ENCODE peak calls at places on chromosomes 6 and 20, in eight cellular contexts. One of them, this sample, is unnamed.
A peak's percentile ranks its signal among the peaks of the same experiment; 100 is the strongest.

GRCh38 chr20:46648903-46649649 is 2.2 kb downstream of the SLC13A3 start:
- DNase-seq in vagina: peak; percentile 43
- DNase-seq in adrenal gland: no peak
- DNase-seq in brain microvascular endothelial cell: no peak
- DNase-seq in tibial nerve: no peak
- DNase-seq in H9: no peak
- DNase-seq in prostate gland: no peak
- DNase-seq in heart left ventricle: no peak
- DNase-seq in this sample: no peak

GRCh38 chr6:101351173-101351572 is 42.3 kb upstream of the GRIK2 start:
- DNase-seq in vagina: no peak
- DNase-seq in adrenal gland: no peak
- DNase-seq in brain microvascular endothelial cell: no peak
- DNase-seq in tibial nerve: no peak
- DNase-seq in H9: no peak
- DNase-seq in prostate gland: no peak
- DNase-seq in heart left ventricle: no peak
- DNase-seq in this sample: no peak

GRCh38 chr20:56368351-56369134 is 9.8 kb downstream of the FAM210B start:
- DNase-seq in vagina: no peak
- DNase-seq in adrenal gland: no peak
- DNase-seq in brain microvascular endothelial cell: no peak
- DNase-seq in tibial nerve: no peak
- DNase-seq in H9: no peak
- DNase-seq in prostate gland: no peak
- DNase-seq in heart left ventricle: no peak
- DNase-seq in this sample: no peak

GRCh38 chr20:41050361-41051019 is 21.9 kb downstream of the TOP1 start:
- DNase-seq in vagina: no peak
- DNase-seq in adrenal gland: no peak
- DNase-seq in brain microvascular endothelial cell: no peak
- DNase-seq in tibial nerve: no peak
- DNase-seq in H9: no peak
- DNase-seq in prostate gland: no peak
- DNase-seq in heart left ventricle: no peak
- DNase-seq in this sample: no peak

GRCh38 chr6:24859608-24860007 is 60.9 kb upstream of the ARMH2 start:
- DNase-seq in vagina: no peak
- DNase-seq in adrenal gland: no peak
- DNase-seq in brain microvascular endothelial cell: no peak
- DNase-seq in tibial nerve: no peak
- DNase-seq in H9: no peak
- DNase-seq in prostate gland: no peak
- DNase-seq in heart left ventricle: no peak
- DNase-seq in this sample: no peak

GRCh38 chr6:157221049-157221816 is 102.1 kb downstream of the TMEM242 start:
- DNase-seq in vagina: peak; percentile 96
- DNase-seq in adrenal gland: peak; percentile 87
- DNase-seq in brain microvascular endothelial cell: peak; percentile 71
- DNase-seq in tibial nerve: no peak
- DNase-seq in H9: peak; percentile 80
- DNase-seq in prostate gland: peak; percentile 92
- DNase-seq in heart left ventricle: peak; percentile 86
- DNase-seq in this sample: peak; percentile 95

GRCh38 chr6:25311251-25311910 is 32.2 kb downstream of the CARMIL1 start:
- DNase-seq in vagina: no peak
- DNase-seq in adrenal gland: no peak
- DNase-seq in brain microvascular endothelial cell: peak; percentile 30
- DNase-seq in tibial nerve: no peak
- DNase-seq in H9: no peak
- DNase-seq in prostate gland: no peak
- DNase-seq in heart left ventricle: no peak
- DNase-seq in this sample: no peak

GRCh38 chr20:25317351-25318075 is 69.6 kb downstream of the PYGB start:
- DNase-seq in vagina: no peak
- DNase-seq in adrenal gland: peak; percentile 21
- DNase-seq in brain microvascular endothelial cell: no peak
- DNase-seq in tibial nerve: no peak
- DNase-seq in H9: no peak
- DNase-seq in prostate gland: no peak
- DNase-seq in heart left ventricle: no peak
- DNase-seq in this sample: no peak

GRCh38 chr6:9523462-9523861 is 891.4 kb downstream of the TFAP2A start:
- DNase-seq in vagina: no peak
- DNase-seq in adrenal gland: no peak
- DNase-seq in brain microvascular endothelial cell: peak; percentile 92
- DNase-seq in tibial nerve: no peak
- DNase-seq in H9: no peak
- DNase-seq in prostate gland: no peak
- DNase-seq in heart left ventricle: no peak
- DNase-seq in this sample: no peak

GRCh38 chr6:127436578-127437110 is 22.5 kb downstream of the KIAA0408 start:
- DNase-seq in vagina: no peak
- DNase-seq in adrenal gland: no peak
- DNase-seq in brain microvascular endothelial cell: no peak
- DNase-seq in tibial nerve: no peak
- DNase-seq in H9: no peak
- DNase-seq in prostate gland: no peak
- DNase-seq in heart left ventricle: no peak
- DNase-seq in this sample: no peak

GRCh38 chr6:18359237-18359885 is 27.8 kb upstream of the RNF144B start:
- DNase-seq in vagina: no peak
- DNase-seq in adrenal gland: no peak
- DNase-seq in brain microvascular endothelial cell: no peak
- DNase-seq in tibial nerve: no peak
- DNase-seq in H9: no peak
- DNase-seq in prostate gland: no peak
- DNase-seq in heart left ventricle: no peak
- DNase-seq in this sample: no peak

GRCh38 chr6:56144538-56145324 is 102.6 kb downstream of the COL21A1 start:
- DNase-seq in vagina: no peak
- DNase-seq in adrenal gland: no peak
- DNase-seq in brain microvascular endothelial cell: peak; percentile 53
- DNase-seq in tibial nerve: no peak
- DNase-seq in H9: no peak
- DNase-seq in prostate gland: no peak
- DNase-seq in heart left ventricle: no peak
- DNase-seq in this sample: no peak

GRCh38 chr6:43900560-43901329 is 130.7 kb downstream of the VEGFA start:
- DNase-seq in vagina: no peak
- DNase-seq in adrenal gland: no peak
- DNase-seq in brain microvascular endothelial cell: no peak
- DNase-seq in tibial nerve: no peak
- DNase-seq in H9: no peak
- DNase-seq in prostate gland: peak; percentile 9
- DNase-seq in heart left ventricle: no peak
- DNase-seq in this sample: no peak

GRCh38 chr20:39773380-39774000 is 811.3 kb downstream of the DHX35 start:
- DNase-seq in vagina: no peak
- DNase-seq in adrenal gland: no peak
- DNase-seq in brain microvascular endothelial cell: no peak
- DNase-seq in tibial nerve: no peak
- DNase-seq in H9: no peak
- DNase-seq in prostate gland: no peak
- DNase-seq in heart left ventricle: no peak
- DNase-seq in this sample: no peak

GRCh38 chr6:12356431-12356830 is 66.3 kb downstream of the EDN1 start:
- DNase-seq in vagina: no peak
- DNase-seq in adrenal gland: no peak
- DNase-seq in brain microvascular endothelial cell: no peak
- DNase-seq in tibial nerve: no peak
- DNase-seq in H9: no peak
- DNase-seq in prostate gland: no peak
- DNase-seq in heart left ventricle: no peak
- DNase-seq in this sample: no peak

GRCh38 chr6:29845405-29846006 is 17.9 kb downstream of the HLA-G start:
- DNase-seq in vagina: no peak
- DNase-seq in adrenal gland: no peak
- DNase-seq in brain microvascular endothelial cell: no peak
- DNase-seq in tibial nerve: no peak
- DNase-seq in H9: no peak
- DNase-seq in prostate gland: no peak
- DNase-seq in heart left ventricle: no peak
- DNase-seq in this sample: no peak

GRCh38 chr6:83199865-83200230 is 6.7 kb downstream of the RWDD2A start:
- DNase-seq in vagina: no peak
- DNase-seq in adrenal gland: peak; percentile 52
- DNase-seq in brain microvascular endothelial cell: peak; percentile 80
- DNase-seq in tibial nerve: no peak
- DNase-seq in H9: no peak
- DNase-seq in prostate gland: no peak
- DNase-seq in heart left ventricle: no peak
- DNase-seq in this sample: no peak

GRCh38 chr6:20827798-20828197 is 293.5 kb downstream of the CDKAL1 start:
- DNase-seq in vagina: no peak
- DNase-seq in adrenal gland: no peak
- DNase-seq in brain microvascular endothelial cell: no peak
- DNase-seq in tibial nerve: no peak
- DNase-seq in H9: no peak
- DNase-seq in prostate gland: no peak
- DNase-seq in heart left ventricle: no peak
- DNase-seq in this sample: no peak

GRCh38 chr6:11007715-11008608 is 36.1 kb downstream of the ELOVL2 start:
- DNase-seq in vagina: no peak
- DNase-seq in adrenal gland: no peak
- DNase-seq in brain microvascular endothelial cell: peak; percentile 48
- DNase-seq in tibial nerve: no peak
- DNase-seq in H9: no peak
- DNase-seq in prostate gland: no peak
- DNase-seq in heart left ventricle: no peak
- DNase-seq in this sample: no peak

GRCh38 chr20:47066484-47067270 is 172.0 kb downstream of the EYA2 start:
- DNase-seq in vagina: peak; percentile 70
- DNase-seq in adrenal gland: peak; percentile 21
- DNase-seq in brain microvascular endothelial cell: peak; percentile 14
- DNase-seq in tibial nerve: no peak
- DNase-seq in H9: no peak
- DNase-seq in prostate gland: no peak
- DNase-seq in heart left ventricle: no peak
- DNase-seq in this sample: no peak

GRCh38 chr20:36941403-36941835 is 10.1 kb downstream of the SAMHD1 start:
- DNase-seq in vagina: no peak
- DNase-seq in adrenal gland: peak; percentile 32
- DNase-seq in brain microvascular endothelial cell: no peak
- DNase-seq in tibial nerve: no peak
- DNase-seq in H9: no peak
- DNase-seq in prostate gland: no peak
- DNase-seq in heart left ventricle: peak; percentile 41
- DNase-seq in this sample: no peak

GRCh38 chr6:82178084-82178758 is 69.3 kb downstream of the IBTK start:
- DNase-seq in vagina: no peak
- DNase-seq in adrenal gland: no peak
- DNase-seq in brain microvascular endothelial cell: no peak
- DNase-seq in tibial nerve: no peak
- DNase-seq in H9: no peak
- DNase-seq in prostate gland: no peak
- DNase-seq in heart left ventricle: no peak
- DNase-seq in this sample: no peak

DNA sequence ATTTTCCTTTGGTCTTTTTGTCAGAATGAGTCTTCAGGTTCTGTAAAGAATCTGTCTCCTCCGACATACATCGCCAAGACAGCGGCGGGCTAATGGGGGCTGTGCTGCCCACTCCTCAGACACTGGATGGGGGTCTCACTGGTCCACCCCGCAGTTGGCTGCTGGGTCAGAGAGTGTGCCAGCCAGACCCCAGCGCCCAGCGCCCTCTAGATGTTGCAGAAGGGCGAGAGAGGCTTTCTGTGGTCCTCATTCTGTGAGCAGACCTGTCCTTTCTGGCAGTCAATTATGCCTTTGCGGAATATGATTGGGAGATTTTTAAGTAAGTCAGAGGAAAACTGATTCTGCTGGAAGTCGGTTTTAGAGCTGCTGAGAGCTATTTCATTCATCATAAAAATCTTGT is 7.8 kb upstream of the CCR6 start:
- DNase-seq in vagina: no peak
- DNase-seq in adrenal gland: no peak
- DNase-seq in brain microvascular endothelial cell: no peak
- DNase-seq in tibial nerve: no peak
- DNase-seq in H9: no peak
- DNase-seq in prostate gland: no peak
- DNase-seq in heart left ventricle: no peak
- DNase-seq in this sample: no peak
- TF ChIP-seq CTCF in vagina: no peak
- TF ChIP-seq CTCF in adrenal gland: no peak
- TF ChIP-seq CTCF in brain microvascular endothelial cell: no peak
- TF ChIP-seq CTCF in tibial nerve: no peak
- TF ChIP-seq CTCF in H9: peak; percentile 52
- TF ChIP-seq CTCF in prostate gland: no peak
- TF ChIP-seq CTCF in heart left ventricle: no peak
- TF ChIP-seq CTCF in this sample: no peak

DNA sequence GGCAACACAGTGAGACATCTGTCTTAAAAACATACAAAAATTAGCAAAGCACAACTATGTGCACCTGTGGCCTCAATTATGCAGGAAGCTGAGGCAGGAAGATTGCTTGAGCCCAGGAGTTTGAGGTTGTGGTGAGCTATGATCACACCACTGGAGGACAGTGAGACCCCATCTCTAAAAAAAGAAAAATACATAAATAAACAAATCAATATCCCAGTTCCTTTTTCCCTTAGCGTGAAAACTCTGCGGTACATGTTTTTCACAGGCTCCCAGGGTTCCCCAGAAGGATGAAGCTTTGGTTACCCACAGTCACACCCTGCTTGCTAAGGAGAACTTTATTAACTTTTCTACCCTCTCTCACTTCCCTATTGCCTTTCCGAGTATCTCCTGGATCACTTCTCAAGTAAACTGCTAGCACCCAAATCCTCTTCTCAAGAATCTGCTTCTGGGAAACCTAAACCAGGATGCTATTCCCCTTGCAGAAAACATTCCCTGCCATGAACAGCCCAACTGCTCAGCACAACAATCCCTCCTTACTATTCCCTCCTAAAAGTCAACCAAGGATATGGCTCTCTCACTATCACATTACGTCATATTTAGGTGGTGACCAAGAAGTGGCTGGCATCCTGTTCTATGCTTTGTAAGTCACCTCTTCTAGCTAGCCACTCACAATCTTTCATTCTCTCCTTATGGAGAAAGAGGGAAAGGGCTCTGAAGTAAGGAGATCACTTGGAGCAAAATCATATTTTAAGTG is 122.4 kb downstream of the IPCEF1 start:
- DNase-seq in vagina: no peak
- DNase-seq in adrenal gland: no peak
- DNase-seq in brain microvascular endothelial cell: no peak
- DNase-seq in tibial nerve: no peak
- DNase-seq in H9: no peak
- DNase-seq in prostate gland: no peak
- DNase-seq in heart left ventricle: no peak
- DNase-seq in this sample: no peak
- H3K27ac ChIP-seq in vagina: no peak overlapping the region
- H3K27ac ChIP-seq in adrenal gland: no peak overlapping the region
- H3K27ac ChIP-seq in brain microvascular endothelial cell: no peak overlapping the region
- H3K27ac ChIP-seq in tibial nerve: no peak overlapping the region
- H3K27ac ChIP-seq in H9: no peak overlapping the region
- H3K27ac ChIP-seq in prostate gland: no peak overlapping the region
- H3K27ac ChIP-seq in heart left ventricle: no peak overlapping the region
- H3K27ac ChIP-seq in this sample: no peak overlapping the region

GRCh38 chr20:62477669-62478450 is 2.1 kb upstream of the GATA5 start:
- DNase-seq in vagina: no peak
- DNase-seq in adrenal gland: no peak
- DNase-seq in brain microvascular endothelial cell: no peak
- DNase-seq in tibial nerve: no peak
- DNase-seq in H9: no peak
- DNase-seq in prostate gland: no peak
- DNase-seq in heart left ventricle: no peak
- DNase-seq in this sample: no peak
- TF ChIP-seq CTCF in vagina: no peak
- TF ChIP-seq CTCF in adrenal gland: no peak
- TF ChIP-seq CTCF in brain microvascular endothelial cell: no peak
- TF ChIP-seq CTCF in tibial nerve: no peak
- TF ChIP-seq CTCF in H9: peak; percentile 43
- TF ChIP-seq CTCF in prostate gland: no peak
- TF ChIP-seq CTCF in heart left ventricle: no peak
- TF ChIP-seq CTCF in this sample: no peak

GRCh38 chr6:16482702-16483314 is 244.4 kb downstream of the GMPR start:
- DNase-seq in vagina: no peak
- DNase-seq in adrenal gland: no peak
- DNase-seq in brain microvascular endothelial cell: no peak
- DNase-seq in tibial nerve: no peak
- DNase-seq in H9: no peak
- DNase-seq in prostate gland: no peak
- DNase-seq in heart left ventricle: no peak
- DNase-seq in this sample: no peak
- H3K27ac ChIP-seq in vagina: no peak overlapping the region
- H3K27ac ChIP-seq in adrenal gland: no peak overlapping the region
- H3K27ac ChIP-seq in brain microvascular endothelial cell: no peak overlapping the region
- H3K27ac ChIP-seq in tibial nerve: no peak overlapping the region
- H3K27ac ChIP-seq in H9: no peak overlapping the region
- H3K27ac ChIP-seq in prostate gland: no peak overlapping the region
- H3K27ac ChIP-seq in heart left ventricle: no peak overlapping the region
- H3K27ac ChIP-seq in this sample: no peak overlapping the region

This sample was measured in upper lobe of left lung.